ENCODE peak calls at places on chromosome 10, in six cellular contexts. Q is ovary, F is prostate gland, H is K562, K is upper lobe of right lung, L is mammary epithelial cell. T is an unnamed sample.

GRCh38 chr10:5876181-5876768 is 13.4 kb downstream of the ANKRD16 start:
- DNase-seq in Q (no peak), F (no peak), H (no peak), K (no peak), L (peak), T (no peak)

GRCh38 chr10:75107756-75108683 is 3.4 kb upstream of the SAMD8 start:
- DNase-seq in Q (no peak), F (no peak), H (peak), K (no peak), L (peak), T (no peak)

GRCh38 chr10:75111906-75112703 is 649 bp downstream of the SAMD8 start:
- DNase-seq in Q (peak), F (peak), H (peak), K (no peak), L (peak), T (peak)

GRCh38 chr10:17273403-17273802 is 45.4 kb downstream of the VIM start:
- DNase-seq in Q (no peak), F (no peak), H (no peak), K (no peak), L (peak), T (no peak)

GRCh38 chr10:32995751-32996150 is 37.7 kb upstream of the ITGB1 start:
- DNase-seq in Q (no peak), F (no peak), H (no peak), K (no peak), L (no peak), T (no peak)

GRCh38 chr10:93150289-93150688 is 76.6 kb downstream of the CYP26A1 start:
- DNase-seq in Q (no peak), F (no peak), H (no peak), K (no peak), L (peak), T (no peak)

GRCh38 chr10:5094265-5095205 is at the start of gene AKR1C3:
- DNase-seq in Q (no peak), F (no peak), H (peak), K (no peak), L (peak), T (no peak)

GRCh38 chr10:51700228-51700835 is 937 bp upstream of the CSTF2T start:
- DNase-seq in Q (peak), F (peak), H (peak), K (no peak), L (peak), T (no peak)

GRCh38 chr10:60417024-60417423 is 27.3 kb upstream of the ANK3 start:
- DNase-seq in Q (no peak), F (no peak), H (no peak), K (no peak), L (no peak), T (no peak)

GRCh38 chr10:113228570-113228969 is 278.5 kb downstream of the TCF7L2 start:
- DNase-seq in Q (no peak), F (no peak), H (no peak), K (no peak), L (no peak), T (no peak)

GRCh38 chr10:17435187-17435586 is 19.2 kb downstream of the ST8SIA6 start:
- DNase-seq in Q (no peak), F (no peak), H (peak), K (no peak), L (no peak), T (no peak)

GRCh38 chr10:93463723-93464511 is 18.2 kb downstream of the MYOF start:
- DNase-seq in Q (no peak), F (no peak), H (no peak), K (no peak), L (no peak), T (no peak)

GRCh38 chr10:80580811-80581468 is 43.2 kb downstream of the SH2D4B start:
- DNase-seq in Q (no peak), F (no peak), H (no peak), K (no peak), L (no peak), T (no peak)

GRCh38 chr10:70528726-70529362 is 50.3 kb downstream of the PALD1 start:
- DNase-seq in Q (no peak), F (no peak), H (peak), K (no peak), L (peak), T (no peak)

GRCh38 chr10:106795619-106796018 is 368.9 kb downstream of the SORCS1 start:
- DNase-seq in Q (peak), F (no peak), H (peak), K (no peak), L (no peak), T (no peak)

GRCh38 chr10:129918836-129919235 is 45.2 kb downstream of the EBF3 start:
- DNase-seq in Q (no peak), F (no peak), H (no peak), K (peak), L (no peak), T (no peak)

GRCh38 chr10:114925675-114926204 is 12.3 kb upstream of the TRUB1 start:
- DNase-seq in Q (no peak), F (no peak), H (no peak), K (no peak), L (peak), T (no peak)

GRCh38 chr10:127945335-127945734 is 38.4 kb downstream of the PTPRE start:
- DNase-seq in Q (no peak), F (peak), H (no peak), K (no peak), L (peak), T (no peak)

GRCh38 chr10:79342295-79342761 is 4.9 kb upstream of the PPIF start:
- DNase-seq in Q (no peak), F (peak), H (no peak), K (no peak), L (no peak), T (no peak)

GRCh38 chr10:5446390-5446926 is 34.1 kb downstream of the NET1 start:
- DNase-seq in Q (peak), F (peak), H (peak), K (peak), L (peak), T (peak)

GRCh38 chr10:112898540-112899395 is 51.3 kb upstream of the TCF7L2 start:
- DNase-seq in Q (no peak), F (no peak), H (no peak), K (no peak), L (no peak), T (peak)

GRCh38 chr10:111973826-111974225 is 209.7 kb downstream of the GPAM start:
- DNase-seq in Q (no peak), F (no peak), H (no peak), K (no peak), L (no peak), T (no peak)

GRCh38 chr10:35854661-35855060 is 212.6 kb upstream of the FZD8 start:
- DNase-seq in Q (no peak), F (no peak), H (no peak), K (no peak), L (no peak), T (no peak)

GRCh38 chr10:17232276-17232987 is 4.4 kb downstream of the VIM start:
- DNase-seq in Q (no peak), F (no peak), H (no peak), K (no peak), L (no peak), T (no peak)

GRCh38 chr10:23439920-23440875 is 1.3 kb downstream of the OTUD1 start:
- DNase-seq in Q (peak), F (peak), H (no peak), K (peak), L (peak), T (peak)

GRCh38 chr10:606767-607544 is 82.5 kb downstream of the DIP2C start:
- DNase-seq in Q (no peak), F (no peak), H (no peak), K (no peak), L (no peak), T (peak)

GRCh38 chr10:3258291-3258848 is 85.8 kb upstream of the PITRM1 start:
- DNase-seq in Q (no peak), F (no peak), H (no peak), K (no peak), L (no peak), T (no peak)

GRCh38 chr10:124560377-124560776 is 98.8 kb downstream of the LHPP start:
- DNase-seq in Q (peak), F (peak), H (no peak), K (peak), L (no peak), T (peak)

DNA sequence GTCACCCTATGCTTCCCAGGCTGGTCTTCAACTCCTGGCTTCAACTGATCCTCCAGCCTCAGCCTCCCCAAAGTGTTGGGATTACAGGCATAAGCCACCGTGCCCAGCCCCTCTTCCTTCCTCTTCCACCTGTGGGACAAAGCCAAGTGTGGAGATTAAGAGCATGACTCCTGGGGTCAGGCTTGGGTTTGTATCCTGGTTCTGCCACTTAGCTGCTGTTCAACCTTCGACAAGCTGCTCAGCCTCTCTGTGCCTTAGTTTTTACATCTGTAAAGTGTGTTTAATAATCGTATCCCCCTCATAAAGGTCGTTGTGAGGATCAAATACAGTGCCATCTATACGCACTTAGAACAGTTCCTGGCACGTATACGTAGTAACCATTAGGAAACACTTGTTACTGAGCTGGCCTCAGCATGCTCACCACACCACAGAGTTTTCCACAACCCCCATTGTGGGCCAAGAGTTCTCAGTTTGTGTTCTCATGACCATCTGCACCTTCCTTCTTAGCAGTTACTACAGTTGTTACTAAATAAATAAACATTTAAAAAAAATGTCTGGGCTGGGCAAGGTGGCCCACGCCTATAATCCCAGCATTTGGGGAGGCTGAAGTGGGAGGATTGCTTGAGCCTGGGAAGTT is 140.5 kb upstream of the BTBD16 start:
- DNase-seq in Q (no peak), F (no peak), H (no peak), K (no peak), L (no peak), T (no peak)
- TF ChIP-seq CTCF in Q (no peak), F (no peak), H (no peak), K (no peak), L (no peak), T (no peak)

GRCh38 chr10:117003336-117003735 is 1.7 kb downstream of the SHTN1 start:
- DNase-seq in Q (no peak), F (no peak), H (no peak), K (no peak), L (no peak), T (no peak)
- H3K4me3 ChIP-seq in Q (no peak), F (no peak), H (peak), K (no peak), L (no peak), T (no peak)

GRCh38 chr10:71985542-71986250 is 21.5 kb downstream of the CHST3 start:
- DNase-seq in Q (no peak), F (no peak), H (no peak), K (no peak), L (no peak), T (peak)
- H3K27ac ChIP-seq in Q (peak), F (peak), H (no peak), K (peak), L (no peak), T (peak)

GRCh38 chr10:18594574-18595156 is 56.7 kb downstream of the NSUN6 start:
- DNase-seq in Q (no peak), F (no peak), H (no peak), K (no peak), L (no peak), T (no peak)
- TF ChIP-seq CTCF in Q (no peak), F (no peak), H (peak), K (no peak), L (peak), T (no peak)

GRCh38 chr10:102139281-102140110 is 6.7 kb downstream of the PPRC1 start:
- DNase-seq in Q (no peak), F (no peak), H (no peak), K (no peak), L (no peak), T (no peak)

GRCh38 chr10:102141583-102142107 is 8.8 kb downstream of the PPRC1 start:
- DNase-seq in Q (no peak), F (no peak), H (no peak), K (no peak), L (no peak), T (peak)

GRCh38 chr10:102140913-102141540 is 8.2 kb downstream of the PPRC1 start:
- DNase-seq in Q (no peak), F (no peak), H (no peak), K (no peak), L (no peak), T (peak)

GRCh38 chr10:102135956-102136526 is 3.2 kb downstream of the PPRC1 start:
- DNase-seq in Q (no peak), F (no peak), H (no peak), K (no peak), L (no peak), T (no peak)

GRCh38 chr10:102140218-102140617 is 7.4 kb downstream of the PPRC1 start:
- DNase-seq in Q (no peak), F (no peak), H (no peak), K (no peak), L (no peak), T (no peak)
- H3K4me3 ChIP-seq in Q (no peak), F (no peak), H (no peak), K (no peak), L (no peak), T (no peak)

DNA sequence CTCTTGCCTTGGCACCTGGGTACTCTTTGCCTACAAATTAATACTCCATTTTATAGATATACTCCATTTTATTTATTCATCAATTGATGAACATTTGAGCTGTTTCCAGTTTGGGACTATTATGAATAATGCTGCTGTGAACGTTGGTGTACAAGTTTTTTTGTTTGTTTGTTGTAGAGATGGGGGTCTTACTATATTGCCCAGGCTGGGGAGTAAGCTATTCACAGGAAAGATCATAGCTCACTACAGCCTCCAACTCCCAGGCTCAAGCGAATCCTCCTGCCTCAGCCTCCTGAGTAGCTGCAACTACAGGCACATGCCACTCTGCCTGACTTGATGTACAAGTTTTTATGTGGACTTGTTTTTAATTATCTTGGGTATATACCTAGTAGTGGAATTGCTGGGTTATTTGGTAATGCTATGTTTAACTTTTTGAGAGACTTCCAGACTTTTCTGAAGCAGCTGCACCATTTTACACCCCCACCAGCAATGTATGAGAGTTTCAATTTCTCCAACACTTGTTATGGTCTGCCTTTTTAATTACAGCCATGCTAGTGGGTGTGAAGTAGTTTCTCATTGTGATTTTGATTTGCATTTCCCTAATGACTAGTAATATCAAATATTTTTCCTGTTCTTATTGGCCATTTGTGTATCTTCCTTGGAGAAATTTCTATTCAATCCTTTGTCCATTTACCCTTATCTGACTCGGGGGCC is 15.9 kb downstream of the WBP1L start:
- DNase-seq in Q (no peak), F (no peak), H (no peak), K (no peak), L (no peak), T (no peak)
- H3K27ac ChIP-seq in Q (no peak), F (peak), H (no peak), K (peak), L (no peak), T (peak)

DNA sequence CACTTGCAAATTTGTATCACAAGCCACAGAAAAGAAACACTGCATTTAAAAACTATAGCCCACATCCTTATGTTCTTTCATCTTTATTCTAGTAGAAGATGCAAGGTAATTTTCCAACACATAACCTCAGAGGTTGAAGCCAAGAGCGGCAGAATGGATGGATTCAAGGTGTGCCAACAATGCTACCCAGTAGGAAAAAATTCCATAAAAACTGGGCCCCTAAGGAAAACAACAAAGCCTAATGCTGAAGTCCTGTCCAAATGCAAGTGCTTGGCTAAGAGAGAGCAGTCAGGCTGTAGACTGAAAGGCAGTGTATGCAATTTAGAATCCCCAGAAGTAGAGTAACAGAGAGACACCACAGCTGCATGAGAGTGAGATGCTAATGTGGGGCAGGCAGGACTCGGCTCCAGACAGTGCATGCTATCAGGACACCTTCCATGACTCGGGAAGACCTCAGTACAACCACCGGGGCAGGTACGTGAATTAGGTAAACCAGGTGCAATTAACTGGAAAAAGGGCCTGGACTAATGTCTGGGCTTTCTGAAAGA is 124.5 kb downstream of the ZFAND4 start:
- DNase-seq in Q (no peak), F (no peak), H (no peak), K (no peak), L (no peak), T (no peak)
- TF ChIP-seq CTCF in Q (no peak), F (no peak), H (no peak), K (no peak), L (no peak), T (no peak)

DNA sequence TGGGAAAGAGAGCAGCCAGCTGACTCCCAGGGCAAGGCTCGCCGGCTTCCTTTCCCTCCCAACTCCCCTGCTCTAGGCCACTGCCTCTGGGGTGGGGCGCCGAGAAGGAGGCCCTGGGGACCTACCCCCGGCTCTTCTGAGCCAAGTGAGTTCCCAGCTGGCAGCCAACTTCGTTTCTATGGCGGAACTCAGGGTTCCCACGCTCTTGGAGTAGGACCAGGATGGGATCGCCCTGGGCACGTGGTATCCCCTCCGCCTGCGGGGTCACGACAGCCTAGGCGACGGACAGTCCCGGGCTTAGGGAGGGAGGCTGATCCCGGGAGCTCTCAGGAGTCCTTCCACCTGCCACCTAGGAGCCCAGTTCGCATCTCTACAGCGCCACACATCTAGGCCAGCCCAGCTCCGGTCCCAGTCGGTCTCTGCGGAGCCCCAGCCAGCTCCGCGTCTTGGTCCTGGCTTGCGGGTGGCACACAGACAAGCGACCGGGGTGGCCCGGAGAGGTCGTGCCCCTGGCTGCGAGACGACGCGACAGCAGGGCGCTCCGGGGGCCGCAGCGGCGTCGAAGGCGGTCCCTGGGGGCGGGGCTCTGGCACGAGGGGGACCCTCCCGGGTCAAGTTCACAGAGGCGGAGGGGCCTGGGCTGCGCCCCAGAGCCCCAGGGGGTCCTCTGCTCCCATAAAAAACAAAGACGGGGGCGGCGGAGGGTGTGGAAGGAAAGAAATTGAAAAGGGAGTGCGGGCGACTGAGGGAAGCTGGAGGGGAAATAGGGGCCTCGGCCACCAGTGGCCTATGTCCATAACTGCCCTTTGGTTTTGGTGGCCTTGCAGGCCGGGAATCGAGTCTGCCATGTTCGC is 20.4 kb upstream of the GATA3 start:
- DNase-seq in Q (no peak), F (no peak), H (no peak), K (no peak), L (no peak), T (no peak)
- H3K4me3 ChIP-seq in Q (no peak), F (no peak), H (no peak), K (no peak), L (no peak), T (no peak)

GRCh38 chr10:18561861-18562551 is 89.4 kb downstream of the NSUN6 start:
- DNase-seq in Q (no peak), F (no peak), H (no peak), K (no peak), L (no peak), T (no peak)
- H3K27ac ChIP-seq in Q (no peak), F (no peak), H (no peak), K (no peak), L (no peak), T (no peak)

GRCh38 chr10:29590598-29591415 is 44.0 kb downstream of the SVIL start:
- DNase-seq in Q (no peak), F (no peak), H (peak), K (no peak), L (peak), T (no peak)
- TF ChIP-seq CTCF in Q (peak), F (peak), H (peak), K (peak), L (peak), T (peak)